ENCODE peak calls at places on chromosomes 7 and 10, in nine cellular contexts. One of them, this sample, is unnamed. For H3K27me3 and H3K9me3, the result is how much of the 10 kb centered on the place peaks cover.

GRCh38 chr10:14820010-14820774 is 17.6 kb downstream of the CDNF start:
- DNase-seq in HepG2: no peak
- DNase-seq in spleen: no peak
- DNase-seq in HCT116: no peak
- DNase-seq in Panc1: no peak
- DNase-seq in transverse colon: no peak
- DNase-seq in endothelial cell of umbilical vein: peak
- DNase-seq in stomach: no peak
- DNase-seq in GM12878: no peak
- DNase-seq in this sample: no peak

GRCh38 chr10:80599424-80599847 is 61.7 kb downstream of the SH2D4B start:
- DNase-seq in GM12878: peak
- DNase-seq in transverse colon: peak
- DNase-seq in HCT116: peak
- DNase-seq in endothelial cell of umbilical vein: peak
- DNase-seq in stomach: no peak
- DNase-seq in HepG2: peak
- DNase-seq in spleen: peak
- DNase-seq in Panc1: peak
- DNase-seq in this sample: no peak

GRCh38 chr7:47295606-47296005 is 286.3 kb downstream of the TNS3 start:
- DNase-seq in endothelial cell of umbilical vein: no peak
- DNase-seq in Panc1: no peak
- DNase-seq in GM12878: no peak
- DNase-seq in transverse colon: no peak
- DNase-seq in spleen: no peak
- DNase-seq in HepG2: no peak
- DNase-seq in HCT116: no peak
- DNase-seq in stomach: no peak
- DNase-seq in this sample: no peak

GRCh38 chr10:60032723-60033122 is 126.4 kb upstream of the CCDC6 start:
- DNase-seq in spleen: no peak
- DNase-seq in GM12878: peak
- DNase-seq in stomach: peak
- DNase-seq in endothelial cell of umbilical vein: peak
- DNase-seq in transverse colon: peak
- DNase-seq in HepG2: peak
- DNase-seq in Panc1: peak
- DNase-seq in HCT116: peak
- DNase-seq in this sample: peak

GRCh38 chr10:26486985-26487850 is 49.1 kb downstream of the APBB1IP start:
- DNase-seq in spleen: no peak
- DNase-seq in transverse colon: peak
- DNase-seq in Panc1: no peak
- DNase-seq in HepG2: peak
- DNase-seq in HCT116: peak
- DNase-seq in stomach: no peak
- DNase-seq in endothelial cell of umbilical vein: no peak
- DNase-seq in GM12878: peak
- DNase-seq in this sample: no peak

GRCh38 chr10:11147723-11148122 is 130.1 kb downstream of the CELF2 start:
- DNase-seq in transverse colon: no peak
- DNase-seq in Panc1: no peak
- DNase-seq in GM12878: no peak
- DNase-seq in stomach: peak
- DNase-seq in HepG2: no peak
- DNase-seq in HCT116: no peak
- DNase-seq in endothelial cell of umbilical vein: no peak
- DNase-seq in spleen: peak
- DNase-seq in this sample: no peak

GRCh38 chr7:82578430-82578829 is 134.9 kb upstream of the CACNA2D1 start:
- DNase-seq in Panc1: no peak
- DNase-seq in spleen: no peak
- DNase-seq in GM12878: no peak
- DNase-seq in HepG2: no peak
- DNase-seq in endothelial cell of umbilical vein: peak
- DNase-seq in transverse colon: no peak
- DNase-seq in stomach: no peak
- DNase-seq in HCT116: no peak
- DNase-seq in this sample: no peak

GRCh38 chr10:25017247-25017590 is 807 bp downstream of the THNSL1 start:
- DNase-seq in stomach: peak
- DNase-seq in endothelial cell of umbilical vein: no peak
- DNase-seq in Panc1: no peak
- DNase-seq in transverse colon: peak
- DNase-seq in GM12878: peak
- DNase-seq in spleen: no peak
- DNase-seq in HepG2: no peak
- DNase-seq in HCT116: no peak
- DNase-seq in this sample: peak

GRCh38 chr10:78851652-78852051 is 217.1 kb upstream of the ZMIZ1 start:
- DNase-seq in transverse colon: no peak
- DNase-seq in HCT116: no peak
- DNase-seq in HepG2: no peak
- DNase-seq in endothelial cell of umbilical vein: no peak
- DNase-seq in GM12878: no peak
- DNase-seq in stomach: no peak
- DNase-seq in spleen: no peak
- DNase-seq in Panc1: no peak
- DNase-seq in this sample: no peak
- TF ChIP-seq POLR2AphosphoS5 in transverse colon: no peak
- TF ChIP-seq POLR2AphosphoS5 in HCT116: no peak
- TF ChIP-seq POLR2AphosphoS5 in HepG2: no peak
- TF ChIP-seq POLR2AphosphoS5 in endothelial cell of umbilical vein: no peak
- TF ChIP-seq POLR2AphosphoS5 in GM12878: no peak
- TF ChIP-seq POLR2AphosphoS5 in stomach: no peak
- TF ChIP-seq POLR2AphosphoS5 in spleen: no peak
- TF ChIP-seq POLR2AphosphoS5 in Panc1: no peak
- TF ChIP-seq POLR2AphosphoS5 in this sample: peak

GRCh38 chr7:285731-286130 is 4.2 kb upstream of the FOXL3 start:
- DNase-seq in GM12878: no peak
- DNase-seq in transverse colon: peak
- DNase-seq in HepG2: no peak
- DNase-seq in endothelial cell of umbilical vein: no peak
- DNase-seq in stomach: no peak
- DNase-seq in spleen: peak
- DNase-seq in HCT116: no peak
- DNase-seq in Panc1: no peak
- DNase-seq in this sample: no peak

GRCh38 chr7:284762-285722 is 4.9 kb upstream of the FOXL3 start:
- DNase-seq in Panc1: no peak
- DNase-seq in transverse colon: peak
- DNase-seq in spleen: peak
- DNase-seq in HCT116: no peak
- DNase-seq in GM12878: no peak
- DNase-seq in HepG2: no peak
- DNase-seq in endothelial cell of umbilical vein: no peak
- DNase-seq in stomach: no peak
- DNase-seq in this sample: no peak

GRCh38 chr7:288671-289101 is 1.3 kb upstream of the FOXL3 start:
- DNase-seq in GM12878: no peak
- DNase-seq in endothelial cell of umbilical vein: no peak
- DNase-seq in transverse colon: no peak
- DNase-seq in spleen: peak
- DNase-seq in Panc1: no peak
- DNase-seq in HCT116: no peak
- DNase-seq in HepG2: no peak
- DNase-seq in stomach: no peak
- DNase-seq in this sample: no peak

GRCh38 chr7:289209-289755 is 688 bp upstream of the FOXL3 start:
- DNase-seq in GM12878: no peak
- DNase-seq in spleen: peak
- DNase-seq in transverse colon: no peak
- DNase-seq in Panc1: no peak
- DNase-seq in HepG2: no peak
- DNase-seq in stomach: no peak
- DNase-seq in endothelial cell of umbilical vein: no peak
- DNase-seq in HCT116: no peak
- DNase-seq in this sample: no peak

GRCh38 chr7:286278-286677 is 3.7 kb upstream of the FOXL3 start:
- DNase-seq in spleen: peak
- DNase-seq in GM12878: no peak
- DNase-seq in stomach: no peak
- DNase-seq in transverse colon: no peak
- DNase-seq in HCT116: no peak
- DNase-seq in HepG2: no peak
- DNase-seq in endothelial cell of umbilical vein: no peak
- DNase-seq in Panc1: no peak
- DNase-seq in this sample: no peak
- H3K27me3 ChIP-seq in spleen: under half
- H3K27me3 ChIP-seq in GM12878: under half
- H3K27me3 ChIP-seq in stomach: under half
- H3K27me3 ChIP-seq in transverse colon: under half
- H3K27me3 ChIP-seq in HCT116: under half
- H3K27me3 ChIP-seq in HepG2: under half
- H3K27me3 ChIP-seq in endothelial cell of umbilical vein: under half
- H3K27me3 ChIP-seq in Panc1: under half
- H3K27me3 ChIP-seq in this sample: under half

DNA sequence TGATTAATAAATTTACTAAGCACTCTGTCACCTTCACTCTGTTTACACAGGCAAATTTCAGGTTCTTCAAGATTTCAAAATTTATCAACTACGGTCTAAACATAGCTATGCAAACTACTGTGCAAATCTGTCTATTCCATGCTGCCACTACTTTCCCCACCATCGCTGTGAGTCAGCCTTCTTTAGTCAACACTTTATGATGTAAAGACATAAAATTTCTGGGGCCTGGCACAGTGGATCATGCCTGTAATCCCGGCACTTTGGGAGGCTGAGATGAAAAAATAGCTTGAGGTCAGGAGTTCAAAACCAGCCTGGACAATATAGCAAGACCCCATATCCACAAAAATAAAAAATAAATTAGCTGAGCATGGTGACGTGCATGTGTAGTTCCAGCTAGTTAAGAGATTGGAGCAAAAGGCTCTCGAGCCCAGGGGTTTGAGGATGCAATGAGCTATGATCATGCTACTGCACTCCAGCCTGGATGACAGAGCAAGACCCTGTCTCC is 42.6 kb downstream of the CNOT4 start:
- DNase-seq in HepG2: no peak
- DNase-seq in GM12878: no peak
- DNase-seq in spleen: no peak
- DNase-seq in Panc1: no peak
- DNase-seq in endothelial cell of umbilical vein: no peak
- DNase-seq in transverse colon: no peak
- DNase-seq in stomach: no peak
- DNase-seq in HCT116: no peak
- DNase-seq in this sample: no peak
- H3K9me3 ChIP-seq in HepG2: under half
- H3K9me3 ChIP-seq in GM12878: under half
- H3K9me3 ChIP-seq in spleen: under half
- H3K9me3 ChIP-seq in Panc1: under half
- H3K9me3 ChIP-seq in endothelial cell of umbilical vein: under half
- H3K9me3 ChIP-seq in transverse colon: under half
- H3K9me3 ChIP-seq in stomach: under half
- H3K9me3 ChIP-seq in HCT116: under half
- H3K9me3 ChIP-seq in this sample: under half

GRCh38 chr10:105287970-105288369 is 646.9 kb downstream of the SORCS3 start:
- DNase-seq in spleen: no peak
- DNase-seq in endothelial cell of umbilical vein: no peak
- DNase-seq in Panc1: no peak
- DNase-seq in stomach: no peak
- DNase-seq in GM12878: no peak
- DNase-seq in HCT116: no peak
- DNase-seq in HepG2: no peak
- DNase-seq in transverse colon: no peak
- DNase-seq in this sample: no peak
- TF ChIP-seq POLR2AphosphoS5 in spleen: no peak
- TF ChIP-seq POLR2AphosphoS5 in endothelial cell of umbilical vein: no peak
- TF ChIP-seq POLR2AphosphoS5 in Panc1: no peak
- TF ChIP-seq POLR2AphosphoS5 in stomach: no peak
- TF ChIP-seq POLR2AphosphoS5 in GM12878: no peak
- TF ChIP-seq POLR2AphosphoS5 in HCT116: no peak
- TF ChIP-seq POLR2AphosphoS5 in HepG2: no peak
- TF ChIP-seq POLR2AphosphoS5 in transverse colon: no peak
- TF ChIP-seq POLR2AphosphoS5 in this sample: no peak

DNA sequence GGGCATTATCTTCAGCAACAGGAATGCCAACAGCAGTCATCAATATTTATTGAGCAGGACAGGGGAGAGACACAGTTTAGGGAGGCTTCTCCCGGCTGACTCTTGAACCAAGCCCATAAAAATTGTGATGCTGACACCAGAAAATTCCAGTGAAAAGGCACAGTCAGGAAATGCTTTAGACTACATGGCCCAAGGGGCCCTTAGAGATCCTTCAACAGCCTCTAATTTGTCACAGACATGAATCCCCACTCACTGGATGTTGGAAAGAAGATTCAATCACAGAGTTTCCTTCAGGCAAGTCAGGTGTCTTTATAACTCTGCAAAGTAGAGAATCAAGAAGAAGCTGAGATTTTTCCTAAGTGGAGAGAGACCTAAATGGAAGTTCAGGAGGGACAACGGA is 1.2 kb downstream of the GJC3 start:
- DNase-seq in HCT116: no peak
- DNase-seq in GM12878: no peak
- DNase-seq in Panc1: no peak
- DNase-seq in transverse colon: no peak
- DNase-seq in HepG2: no peak
- DNase-seq in spleen: no peak
- DNase-seq in endothelial cell of umbilical vein: no peak
- DNase-seq in stomach: no peak
- DNase-seq in this sample: no peak
- H3K27me3 ChIP-seq in HCT116: under half
- H3K27me3 ChIP-seq in GM12878: under half
- H3K27me3 ChIP-seq in Panc1: under half
- H3K27me3 ChIP-seq in transverse colon: under half
- H3K27me3 ChIP-seq in HepG2: under half
- H3K27me3 ChIP-seq in spleen: under half
- H3K27me3 ChIP-seq in endothelial cell of umbilical vein: under half
- H3K27me3 ChIP-seq in stomach: under half
- H3K27me3 ChIP-seq in this sample: under half

DNA sequence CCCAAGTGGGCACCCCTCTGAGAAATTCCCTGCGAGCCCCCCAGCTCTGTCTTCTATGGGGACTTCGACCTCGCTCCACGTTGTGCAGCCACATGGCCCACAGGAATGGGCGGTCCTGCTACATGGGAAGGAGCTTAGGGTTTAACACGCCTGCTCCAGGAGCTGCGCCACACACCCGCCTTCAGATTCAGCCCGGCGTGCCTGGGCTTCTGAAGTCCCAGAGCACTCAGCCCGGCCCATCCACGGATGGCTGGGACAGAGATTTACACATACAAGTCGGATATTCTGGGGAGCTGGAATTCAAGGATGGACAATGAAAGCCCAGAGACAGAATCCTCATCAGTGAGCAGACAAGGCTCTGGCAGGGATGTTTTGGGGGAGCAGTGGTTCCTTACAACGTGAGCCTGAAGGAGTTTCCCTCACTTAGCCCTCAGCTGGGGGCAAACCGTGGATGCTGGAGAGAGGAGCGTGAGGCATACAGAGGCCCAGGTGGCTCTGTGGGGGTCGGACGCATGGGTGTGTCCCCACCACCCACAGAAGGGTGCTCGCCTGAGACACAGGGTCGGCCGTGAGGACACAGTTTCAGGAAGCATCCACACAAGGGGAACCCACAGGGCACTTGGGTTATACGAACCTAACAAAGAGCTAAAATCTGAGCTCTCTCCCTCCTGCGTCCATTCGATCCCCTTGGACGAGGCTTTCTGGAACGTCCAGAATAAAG is 372.9 kb downstream of the DNAJB6 start:
- DNase-seq in stomach: no peak
- DNase-seq in transverse colon: no peak
- DNase-seq in endothelial cell of umbilical vein: no peak
- DNase-seq in Panc1: no peak
- DNase-seq in GM12878: no peak
- DNase-seq in HepG2: no peak
- DNase-seq in HCT116: no peak
- DNase-seq in spleen: peak
- DNase-seq in this sample: no peak
- H3K9me3 ChIP-seq in stomach: under half
- H3K9me3 ChIP-seq in transverse colon: under half
- H3K9me3 ChIP-seq in endothelial cell of umbilical vein: under half
- H3K9me3 ChIP-seq in Panc1: under half
- H3K9me3 ChIP-seq in GM12878: under half
- H3K9me3 ChIP-seq in HepG2: under half
- H3K9me3 ChIP-seq in HCT116: under half
- H3K9me3 ChIP-seq in spleen: under half
- H3K9me3 ChIP-seq in this sample: under half

This sample was measured in prostate gland.